ENCODE peak calls at places on chromosomes 16 and 17, in four cellular contexts. D is AG04450, T is progenitor cell of endocrine pancreas, X is IMR-90. V is an unnamed sample.

GRCh38 chr16:49021136-49021535 is 260.5 kb downstream of the CBLN1 start:
- DNase-seq in D (no peak), T (no peak), X (peak; percentile 7), V (peak; percentile 1)

GRCh38 chr16:85235988-85236831 is 123.9 kb upstream of the CIBAR2 start:
- DNase-seq in D (no peak), T (no peak), X (no peak), V (no peak)

GRCh38 chr16:73183678-73184092 is 135.8 kb upstream of the ZFHX3 start:
- DNase-seq in D (no peak), T (no peak), X (no peak), V (peak; percentile 89)

GRCh38 chr16:89288577-89288844 is 71.0 kb downstream of the ZNF778 start:
- DNase-seq in D (no peak), T (no peak), X (no peak), V (no peak)

GRCh38 chr16:89150981-89151380 is 20.6 kb upstream of the CDH15 start:
- DNase-seq in D (no peak), T (no peak), X (no peak), V (no peak)

GRCh38 chr17:57499648-57500049 is 243.3 kb downstream of the MSI2 start:
- DNase-seq in D (no peak), T (no peak), X (no peak), V (no peak)

GRCh38 chr16:14125030-14125681 is 54.0 kb downstream of the MRTFB start:
- DNase-seq in D (no peak), T (no peak), X (no peak), V (no peak)

GRCh38 chr16:67407788-67408452 is 8.4 kb downstream of the ZDHHC1 start:
- DNase-seq in D (no peak), T (no peak), X (no peak), V (no peak)

GRCh38 chr16:15857779-15858560 is 1.1 kb upstream of the MYH11 start:
- DNase-seq in D (no peak), T (peak; percentile 13), X (peak; percentile 50), V (peak; percentile 31)

GRCh38 chr16:15518412-15519351 is 84.3 kb downstream of the BMERB1 start:
- DNase-seq in D (peak; percentile 27), T (no peak), X (peak; percentile 76), V (peak; percentile 54)

GRCh38 chr17:34299017-34299416 is 13.5 kb downstream of the CCL11 start:
- DNase-seq in D (no peak), T (no peak), X (no peak), V (peak; percentile 13)

GRCh38 chr17:38749222-38750043 is 1.3 kb upstream of the PCGF2 start:
- DNase-seq in D (no peak), T (peak; percentile 55), X (peak; percentile 52), V (peak; percentile 87)

GRCh38 chr17:8125947-8126305 is 2.0 kb upstream of the HES7 start:
- DNase-seq in D (no peak), T (no peak), X (no peak), V (peak; percentile 33)

GRCh38 chr16:72162105-72162680 is 9.8 kb downstream of the PMFBP1 start:
- DNase-seq in D (no peak), T (no peak), X (no peak), V (no peak)

GRCh38 chr17:30395398-30396022 is 16.8 kb downstream of the CPD start:
- DNase-seq in D (no peak), T (no peak), X (no peak), V (no peak)

GRCh38 chr17:550776-551175 is 163.9 kb downstream of the VPS53 start:
- DNase-seq in D (no peak), T (no peak), X (peak; percentile 24), V (peak; percentile 25)

GRCh38 chr17:19332371-19333131 is 30.0 kb downstream of the B9D1 start:
- DNase-seq in D (no peak), T (no peak), X (no peak), V (no peak)

GRCh38 chr16:90019543-90020259 is 445 bp upstream of the DBNDD1 start:
- DNase-seq in D (peak; percentile 53), T (peak; percentile 74), X (peak; percentile 89), V (peak; percentile 67)

GRCh38 chr16:85673529-85674417 is 15.0 kb downstream of the GINS2 start:
- DNase-seq in D (peak; percentile 29), T (no peak), X (peak; percentile 75), V (peak; percentile 80)

GRCh38 chr17:1998426-1998784 is 26.7 kb downstream of the RTN4RL1 start:
- DNase-seq in D (no peak), T (no peak), X (no peak), V (no peak)

GRCh38 chr17:77836557-77837041 is 121.9 kb upstream of the TNRC6C start:
- DNase-seq in D (no peak), T (no peak), X (peak; percentile 60), V (peak; percentile 88)

GRCh38 chr17:36667922-36668321 is 66.5 kb downstream of the MRM1 start:
- DNase-seq in D (no peak), T (no peak), X (no peak), V (peak; percentile 5)

GRCh38 chr17:72588961-72589360 is 468.1 kb downstream of the SOX9 start:
- DNase-seq in D (no peak), T (no peak), X (peak; percentile 89), V (no peak)
- TF ChIP-seq CTCF in D (no peak), T (no peak), X (no peak), V (no peak)

DNA sequence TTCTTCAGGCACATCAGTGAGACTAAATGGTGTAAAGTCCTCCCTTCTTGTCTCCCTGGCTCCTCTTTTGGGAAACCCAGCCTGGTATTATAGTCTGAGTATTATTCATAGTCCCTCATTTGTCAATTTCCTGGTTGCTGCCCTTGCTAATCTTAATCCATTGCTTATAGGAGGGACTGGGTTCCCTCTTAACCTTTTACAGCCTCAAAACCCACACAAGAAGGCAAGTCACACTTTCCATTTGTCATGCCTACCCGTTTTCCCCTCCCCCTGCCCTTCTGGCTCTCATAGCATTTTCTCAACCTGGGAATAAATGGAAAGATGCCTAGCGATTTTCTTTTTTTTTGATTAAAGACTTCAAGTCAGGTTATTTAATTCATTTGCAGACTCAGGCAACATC is 124.8 kb downstream of the MAP2K6 start:
- DNase-seq in D (no peak), T (no peak), X (no peak), V (peak; percentile 47)
- TF ChIP-seq CTCF in D (no peak), T (no peak), X (no peak), V (no peak)

DNA sequence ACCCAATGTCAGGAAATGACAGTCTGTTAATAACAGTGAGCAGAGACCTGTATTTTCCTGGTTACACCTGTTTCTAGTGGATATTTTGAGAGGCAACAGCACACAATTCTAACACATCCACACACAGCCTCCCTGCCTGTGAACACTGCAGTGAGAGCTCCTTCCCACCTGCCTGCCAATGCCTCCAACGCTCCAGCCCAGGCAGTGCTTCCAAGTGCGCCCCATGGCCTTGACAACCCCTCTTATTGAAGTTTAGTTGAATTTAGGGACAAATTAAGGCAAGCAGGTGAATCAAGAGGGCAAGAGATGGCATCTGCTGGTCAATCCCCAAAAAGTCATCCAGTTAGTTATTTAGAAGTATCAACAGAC is 4.7 kb upstream of the MXRA7 start:
- DNase-seq in D (no peak), T (no peak), X (no peak), V (no peak)
- TF ChIP-seq CTCF in D (no peak), T (no peak), X (no peak), V (no peak)

DNA sequence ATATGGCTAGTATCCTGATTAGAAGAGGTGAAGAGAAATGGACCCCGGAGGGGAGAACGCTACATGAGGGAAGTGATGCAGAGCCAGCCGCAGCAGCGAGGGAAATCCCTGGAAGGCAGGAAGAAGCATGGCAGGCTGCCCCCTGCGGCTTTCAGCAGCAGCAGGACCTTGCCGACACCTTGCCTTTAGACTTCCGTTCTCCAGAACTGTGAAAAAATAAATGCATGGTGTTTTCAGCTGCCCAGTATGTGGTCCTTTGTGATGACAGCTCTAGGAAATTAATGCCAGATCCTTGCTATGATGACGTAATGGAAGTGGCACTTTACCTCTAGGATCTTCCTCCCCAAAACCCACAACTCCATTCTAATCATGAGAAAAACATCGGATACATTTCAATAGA is 9.7 kb upstream of the ZFP1 start:
- DNase-seq in D (no peak), T (no peak), X (no peak), V (peak; percentile 20)
- TF ChIP-seq CTCF in D (no peak), T (no peak), X (no peak), V (no peak)